ENCODE peak calls at places on chromosomes 13 and 19, in four cellular contexts. One of them, this sample, is unnamed.

GRCh38 chr13:108213946-108214345 is 1.4 kb downstream of the LIG4 start:
- DNase-seq in breast epithelium: no peak
- DNase-seq in H1: no peak
- DNase-seq in transverse colon: no peak
- DNase-seq in this sample: no peak

GRCh38 chr13:72205773-72206172 is 338.8 kb upstream of the DACH1 start:
- DNase-seq in transverse colon: no peak
- DNase-seq in breast epithelium: no peak
- DNase-seq in H1: no peak
- DNase-seq in this sample: no peak

GRCh38 chr19:30036154-30037129 is 94.4 kb downstream of the URI1 start:
- DNase-seq in transverse colon: no peak
- DNase-seq in H1: no peak
- DNase-seq in breast epithelium: no peak
- DNase-seq in this sample: no peak

GRCh38 chr19:48735031-48735615 is 5.3 kb downstream of the RASIP1 start:
- DNase-seq in breast epithelium: no peak
- DNase-seq in transverse colon: peak; percentile 49
- DNase-seq in H1: no peak
- DNase-seq in this sample: no peak

GRCh38 chr19:48543121-48543710 is 8.8 kb upstream of the SULT2B1 start:
- DNase-seq in transverse colon: peak; percentile 67
- DNase-seq in H1: no peak
- DNase-seq in breast epithelium: peak; percentile 85
- DNase-seq in this sample: no peak

GRCh38 chr19:28142258-28142657 is 1070.7 kb downstream of the UQCRFS1 start:
- DNase-seq in H1: no peak
- DNase-seq in breast epithelium: no peak
- DNase-seq in transverse colon: no peak
- DNase-seq in this sample: no peak

GRCh38 chr19:10936661-10937084 is 8.1 kb downstream of the TIMM29 start:
- DNase-seq in transverse colon: peak; percentile 40
- DNase-seq in H1: no peak
- DNase-seq in breast epithelium: no peak
- DNase-seq in this sample: no peak

GRCh38 chr13:103067751-103068563 is 1.7 kb upstream of the SLC10A2 start:
- DNase-seq in H1: peak; percentile 64
- DNase-seq in transverse colon: peak; percentile 78
- DNase-seq in breast epithelium: no peak
- DNase-seq in this sample: no peak

GRCh38 chr13:97319088-97319487 is 97.0 kb downstream of the MBNL2 start:
- DNase-seq in breast epithelium: no peak
- DNase-seq in H1: no peak
- DNase-seq in transverse colon: no peak
- DNase-seq in this sample: no peak

GRCh38 chr19:8069116-8069973 is 16.8 kb downstream of the CCL25 start:
- DNase-seq in transverse colon: no peak
- DNase-seq in breast epithelium: no peak
- DNase-seq in H1: peak; percentile 53
- DNase-seq in this sample: no peak

GRCh38 chr19:9945319-9945966 is 9.1 kb upstream of the OLFM2 start:
- DNase-seq in H1: no peak
- DNase-seq in transverse colon: peak; percentile 73
- DNase-seq in breast epithelium: peak; percentile 68
- DNase-seq in this sample: no peak

GRCh38 chr19:29530549-29531457 is 5.0 kb downstream of the VSTM2B start:
- DNase-seq in H1: no peak
- DNase-seq in transverse colon: no peak
- DNase-seq in breast epithelium: no peak
- DNase-seq in this sample: no peak

GRCh38 chr19:38990949-38991697 is 15.6 kb upstream of the FBXO17 start:
- DNase-seq in breast epithelium: no peak
- DNase-seq in transverse colon: no peak
- DNase-seq in H1: no peak
- DNase-seq in this sample: no peak

GRCh38 chr13:113903912-113904311 is 40.0 kb upstream of the GAS6 start:
- DNase-seq in H1: no peak
- DNase-seq in transverse colon: no peak
- DNase-seq in breast epithelium: peak; percentile 10
- DNase-seq in this sample: no peak

GRCh38 chr19:52748336-52748950 is 13.6 kb upstream of the ZNF611 start:
- DNase-seq in transverse colon: no peak
- DNase-seq in breast epithelium: no peak
- DNase-seq in H1: no peak
- DNase-seq in this sample: no peak

GRCh38 chr13:25973085-25973484 is 78.7 kb downstream of the SHISA2 start:
- DNase-seq in transverse colon: no peak
- DNase-seq in breast epithelium: no peak
- DNase-seq in H1: no peak
- DNase-seq in this sample: no peak

GRCh38 chr19:14416743-14417214 is 2.4 kb downstream of the DDX39A start:
- DNase-seq in H1: no peak
- DNase-seq in transverse colon: peak; percentile 78
- DNase-seq in breast epithelium: no peak
- DNase-seq in this sample: peak; percentile 85

GRCh38 chr19:14418743-14419037 is 451 bp downstream of the DDX39A start:
- DNase-seq in breast epithelium: no peak
- DNase-seq in transverse colon: no peak
- DNase-seq in H1: no peak
- DNase-seq in this sample: no peak

GRCh38 chr19:14413355-14413754 is 5.8 kb downstream of the DDX39A start:
- DNase-seq in H1: no peak
- DNase-seq in transverse colon: no peak
- DNase-seq in breast epithelium: no peak
- DNase-seq in this sample: no peak

GRCh38 chr19:14413765-14414171 is 5.4 kb downstream of the DDX39A start:
- DNase-seq in breast epithelium: no peak
- DNase-seq in transverse colon: no peak
- DNase-seq in H1: no peak
- DNase-seq in this sample: no peak

DNA sequence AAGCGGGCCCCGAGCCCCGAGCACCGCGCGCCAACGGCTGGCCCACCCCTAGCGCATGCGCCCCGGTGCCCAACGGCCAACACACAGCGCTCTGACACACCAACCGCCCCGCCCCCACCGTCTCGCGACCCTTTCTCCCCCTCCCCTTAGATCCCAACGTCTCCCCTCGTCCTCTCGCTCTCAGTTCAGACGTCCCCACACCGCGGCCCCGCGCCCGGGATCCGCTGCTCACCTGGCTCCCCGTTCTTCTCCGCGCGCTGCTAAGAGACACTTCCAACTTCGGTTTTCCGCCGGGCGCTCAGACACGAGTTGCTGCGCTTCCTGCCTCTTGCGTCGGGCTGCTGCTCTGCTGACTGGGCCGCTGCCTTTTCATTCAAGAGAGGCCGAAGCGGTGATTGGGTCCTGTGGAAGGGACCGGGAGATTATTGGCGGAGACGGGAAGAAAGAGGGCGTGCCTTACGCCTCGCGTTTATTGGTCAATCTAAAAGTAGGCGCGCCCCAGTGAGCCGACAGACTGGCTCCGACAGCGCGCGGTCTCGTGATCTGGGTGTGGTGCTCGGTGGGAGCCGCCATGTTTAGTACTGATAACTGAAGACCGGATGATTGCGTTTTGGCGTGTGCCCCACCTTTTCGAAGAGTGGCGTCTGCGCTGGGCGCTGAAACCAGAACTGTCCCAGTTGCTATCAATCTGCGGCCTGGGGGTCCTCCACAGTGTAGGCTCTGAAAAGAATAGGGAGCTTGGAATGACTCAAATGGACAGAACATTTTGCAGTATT is at the start of gene DDX39A:
- DNase-seq in transverse colon: peak; percentile 98
- DNase-seq in H1: peak; percentile 94
- DNase-seq in breast epithelium: peak; percentile 99
- DNase-seq in this sample: peak; percentile 100
- TF ChIP-seq POLR2A in transverse colon: peak; percentile 95
- TF ChIP-seq POLR2A in H1: no peak
- TF ChIP-seq POLR2A in breast epithelium: peak; percentile 51
- TF ChIP-seq POLR2A in this sample: no peak

DNA sequence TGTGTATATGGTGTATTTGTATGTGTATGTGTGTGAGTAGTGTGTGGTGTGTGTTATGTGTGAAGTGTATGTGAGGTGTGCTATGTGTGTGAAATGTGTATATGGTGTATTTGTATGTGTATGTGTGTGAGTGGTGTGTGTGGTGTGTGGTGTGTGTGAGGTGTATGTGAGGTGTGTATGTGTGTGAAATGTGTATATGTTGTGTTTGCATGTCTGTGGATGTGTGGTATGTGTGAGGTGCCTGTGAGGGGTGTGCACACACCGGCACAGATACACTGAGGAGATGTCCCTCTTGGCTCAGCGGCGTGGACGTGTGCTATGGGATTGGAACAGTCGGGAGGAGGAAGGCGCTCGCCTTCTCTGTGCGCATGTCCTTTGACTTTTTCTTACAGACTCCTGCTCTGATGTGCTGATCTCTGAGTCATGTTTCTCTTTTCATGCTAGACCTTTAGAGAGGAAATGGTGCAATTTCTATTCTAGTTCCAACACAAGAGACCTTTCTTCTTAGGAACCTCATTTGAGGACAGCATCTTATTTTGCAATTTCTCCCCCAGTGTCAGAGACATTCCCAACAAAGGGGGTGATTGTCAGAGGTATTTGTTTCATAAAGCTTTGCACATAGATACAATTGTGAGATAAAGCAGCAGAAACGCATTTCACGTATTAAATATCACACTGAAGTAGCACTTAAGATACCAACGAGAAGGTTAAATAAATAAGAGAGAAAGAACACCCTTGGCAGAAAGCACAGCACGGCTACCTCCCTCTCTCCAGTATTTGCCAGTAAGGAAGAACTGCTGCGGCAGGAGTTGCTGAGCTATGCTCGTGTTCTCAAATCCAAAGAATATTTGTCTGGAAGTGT is 11.3 kb upstream of the TNFRSF19 start:
- DNase-seq in transverse colon: no peak
- DNase-seq in H1: no peak
- DNase-seq in breast epithelium: peak; percentile 60
- DNase-seq in this sample: no peak
- TF ChIP-seq POLR2AphosphoS5 in transverse colon: no peak
- TF ChIP-seq POLR2AphosphoS5 in H1: no peak
- TF ChIP-seq POLR2AphosphoS5 in breast epithelium: peak; percentile 46
- TF ChIP-seq POLR2AphosphoS5 in this sample: no peak

GRCh38 chr19:1632462-1633268 is 19.8 kb downstream of the TCF3 start:
- DNase-seq in transverse colon: peak; percentile 80
- DNase-seq in H1: no peak
- DNase-seq in breast epithelium: no peak
- DNase-seq in this sample: no peak
- TF ChIP-seq POLR2A in transverse colon: no peak
- TF ChIP-seq POLR2A in H1: no peak
- TF ChIP-seq POLR2A in breast epithelium: no peak
- TF ChIP-seq POLR2A in this sample: no peak

DNA sequence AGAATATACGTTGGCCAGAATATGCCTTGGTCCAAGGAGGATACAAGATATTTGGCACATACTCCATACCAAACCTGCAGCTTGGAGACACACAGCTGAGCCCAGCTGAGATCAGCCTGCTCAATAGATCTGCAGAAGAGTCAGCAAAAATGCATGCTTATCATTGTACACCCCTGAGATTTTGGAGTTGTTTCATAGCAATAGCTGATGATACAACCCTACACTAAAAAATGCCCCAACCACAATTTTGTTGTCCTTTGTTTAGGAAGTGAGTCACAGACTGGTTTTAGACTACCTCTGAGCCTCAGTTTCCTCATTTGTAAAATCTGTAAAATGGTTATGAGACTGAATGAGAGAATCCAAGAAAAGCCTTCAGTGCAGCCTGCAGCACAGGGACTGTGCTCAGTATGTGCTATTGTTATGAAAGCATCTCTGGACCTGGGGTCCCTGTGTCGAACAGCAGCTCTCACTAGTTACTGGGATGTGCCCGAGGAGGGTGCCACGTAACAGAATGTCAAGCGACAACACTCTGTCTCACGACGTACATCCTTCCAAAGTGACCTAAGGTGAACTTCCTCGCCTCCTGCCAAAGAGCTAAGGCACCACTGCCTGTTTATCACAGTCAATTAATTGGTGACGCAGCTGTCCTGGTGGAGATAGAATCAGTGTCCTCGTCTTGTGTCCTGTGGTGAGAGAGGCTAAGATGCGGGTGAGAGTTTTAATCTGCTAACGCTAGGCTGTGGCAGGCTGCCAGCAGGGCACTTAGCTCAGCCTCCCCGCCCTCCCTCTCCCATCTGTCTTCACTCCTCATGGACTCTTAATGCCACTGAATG is 18.2 kb downstream of the DHRS12 start:
- DNase-seq in H1: no peak
- DNase-seq in transverse colon: no peak
- DNase-seq in breast epithelium: no peak
- DNase-seq in this sample: no peak
- TF ChIP-seq POLR2AphosphoS5 in H1: no peak
- TF ChIP-seq POLR2AphosphoS5 in transverse colon: no peak
- TF ChIP-seq POLR2AphosphoS5 in breast epithelium: peak; percentile 70
- TF ChIP-seq POLR2AphosphoS5 in this sample: no peak

GRCh38 chr19:12784394-12784870 is 6.9 kb upstream of the JUNB start:
- DNase-seq in breast epithelium: no peak
- DNase-seq in transverse colon: no peak
- DNase-seq in H1: no peak
- DNase-seq in this sample: no peak
- TF ChIP-seq POLR2A in breast epithelium: no peak
- TF ChIP-seq POLR2A in transverse colon: no peak
- TF ChIP-seq POLR2A in H1: no peak
- TF ChIP-seq POLR2A in this sample: no peak

DNA sequence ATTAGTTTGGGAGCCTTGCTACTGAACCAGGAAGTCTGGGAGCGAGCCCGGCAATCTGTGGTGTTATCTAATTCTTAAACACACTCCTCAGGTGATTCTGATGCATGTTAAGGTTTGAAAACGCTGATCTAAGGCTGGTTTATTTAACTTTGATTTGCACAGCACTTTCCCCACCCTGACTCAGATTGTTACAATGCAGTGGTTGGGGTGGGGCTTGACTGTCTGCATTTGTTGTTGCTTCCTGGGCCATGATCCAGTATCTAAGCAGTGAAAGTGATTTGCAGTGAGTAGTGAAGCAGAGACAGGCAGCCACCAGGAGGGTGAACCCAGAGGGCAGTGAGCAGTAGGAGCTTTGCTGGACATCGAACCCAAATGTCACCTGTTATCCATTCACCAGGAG is 81.6 kb upstream of the ARGLU1 start:
- DNase-seq in H1: no peak
- DNase-seq in breast epithelium: no peak
- DNase-seq in transverse colon: peak; percentile 56
- DNase-seq in this sample: no peak
- TF ChIP-seq POLR2AphosphoS5 in H1: no peak
- TF ChIP-seq POLR2AphosphoS5 in breast epithelium: no peak
- TF ChIP-seq POLR2AphosphoS5 in transverse colon: no peak
- TF ChIP-seq POLR2AphosphoS5 in this sample: no peak